ENCODE peak calls at places on chromosomes 11 and 22, in ten cellular contexts. V, J, Y, K, F, E, I, B, O and A are unnamed samples. For H3K9me3, the result is how much of the 10 kb centered on the place peaks cover.

GRCh38 chr11:79637219-79637618 is 196.4 kb upstream of the TENM4 start:
- DNase-seq in O (no peak), K (no peak), I (no peak), E (no peak), F (no peak), J (no peak), V (no peak), B (no peak), Y (no peak), A (no peak)

GRCh38 chr11:61950035-61950547 is at the start of gene BEST1:
- DNase-seq in V (peak), K (no peak), J (no peak), B (no peak), I (no peak), E (no peak), O (no peak), Y (no peak), F (no peak), A (no peak)

GRCh38 chr11:76161261-76161961 is 44.9 kb downstream of the WNT11 start:
- DNase-seq in Y (no peak), V (no peak), J (no peak), F (no peak), E (no peak), K (no peak), O (no peak), I (no peak), B (peak), A (no peak)

GRCh38 chr11:63592975-63593395 is 21.2 kb downstream of the PLAAT3 start:
- DNase-seq in B (peak), J (no peak), I (peak), E (no peak), F (no peak), Y (no peak), K (peak), O (peak), V (no peak), A (no peak)

GRCh38 chr11:131297441-131297840 is 73.0 kb upstream of the NTM start:
- DNase-seq in Y (no peak), K (no peak), F (no peak), E (no peak), I (no peak), O (no peak), V (no peak), J (no peak), B (no peak), A (no peak)

GRCh38 chr22:45483918-45484499 is 18.7 kb upstream of the FBLN1 start:
- DNase-seq in O (no peak), V (no peak), J (no peak), K (no peak), Y (no peak), E (no peak), B (no peak), I (no peak), F (no peak), A (no peak)

GRCh38 chr11:96272542-96273306 is 70.3 kb downstream of the MAML2 start:
- DNase-seq in B (peak), F (peak), E (peak), Y (no peak), V (no peak), J (peak), I (no peak), K (no peak), O (no peak), A (no peak)

GRCh38 chr22:50105529-50106100 is 15.8 kb downstream of the MOV10L1 start:
- DNase-seq in B (no peak), K (peak), E (no peak), F (peak), V (no peak), Y (no peak), I (no peak), O (no peak), J (no peak), A (no peak)

GRCh38 chr11:134752526-134752925 is 340.5 kb upstream of the B3GAT1 start:
- DNase-seq in B (no peak), J (no peak), O (peak), F (no peak), K (no peak), V (peak), E (no peak), I (no peak), Y (no peak), A (no peak)

GRCh38 chr11:61976813-61977475 is 9.5 kb upstream of the FTH1 start:
- DNase-seq in V (no peak), E (no peak), B (no peak), O (no peak), F (no peak), Y (no peak), K (no peak), I (no peak), J (no peak), A (no peak)

GRCh38 chr11:35105319-35106063 is 33.5 kb upstream of the CD44 start:
- DNase-seq in J (no peak), F (no peak), O (no peak), E (no peak), V (peak), Y (no peak), K (no peak), I (no peak), B (peak), A (no peak)

GRCh38 chr11:22634897-22635629 is 9.4 kb upstream of the FANCF start:
- DNase-seq in F (no peak), E (no peak), K (no peak), V (no peak), O (peak), I (no peak), B (peak), Y (no peak), J (no peak), A (no peak)

GRCh38 chr11:14323118-14323676 is 35.8 kb downstream of the RRAS2 start:
- DNase-seq in E (no peak), F (peak), I (no peak), B (no peak), O (no peak), J (no peak), Y (no peak), V (no peak), K (no peak), A (no peak)

GRCh38 chr11:117305145-117305544 is 10.9 kb downstream of the BACE1 start:
- DNase-seq in K (no peak), O (no peak), I (no peak), V (no peak), B (no peak), Y (no peak), F (no peak), E (no peak), J (no peak), A (no peak)

GRCh38 chr11:101446238-101446637 is 137.6 kb downstream of the TRPC6 start:
- DNase-seq in K (no peak), F (no peak), Y (no peak), E (no peak), I (no peak), V (no peak), B (peak), O (no peak), J (no peak), A (no peak)

GRCh38 chr11:8728566-8728965 is 46.0 kb downstream of the RPL27A start:
- DNase-seq in F (no peak), I (no peak), J (no peak), E (no peak), K (no peak), V (no peak), O (no peak), Y (no peak), B (peak), A (no peak)

GRCh38 chr11:123045101-123045500 is 16.8 kb downstream of the HSPA8 start:
- DNase-seq in K (no peak), B (no peak), O (no peak), F (no peak), Y (no peak), V (no peak), I (no peak), E (no peak), J (no peak), A (no peak)

GRCh38 chr11:23749762-23750430 is 747.0 kb upstream of the LUZP2 start:
- DNase-seq in E (no peak), F (no peak), J (no peak), B (peak), Y (no peak), I (no peak), V (no peak), O (no peak), K (no peak), A (no peak)

GRCh38 chr22:28116261-28116673 is 197.2 kb upstream of the PITPNB start:
- DNase-seq in O (peak), F (no peak), B (peak), J (no peak), I (no peak), V (peak), Y (no peak), K (no peak), E (peak), A (no peak)

GRCh38 chr11:63510360-63511130 is 4.7 kb downstream of the LGALS12 start:
- DNase-seq in O (no peak), V (no peak), E (no peak), I (no peak), J (peak), B (peak), Y (no peak), F (no peak), K (no peak), A (no peak)

GRCh38 chr22:46373838-46374662 is 38.5 kb downstream of the TRMU start:
- DNase-seq in V (no peak), J (no peak), Y (no peak), O (no peak), B (no peak), F (peak), E (no peak), K (no peak), I (no peak), A (no peak)

GRCh38 chr22:39498802-39499201 is 3.3 kb upstream of the MIEF1 start:
- DNase-seq in O (no peak), B (no peak), K (no peak), F (no peak), J (no peak), V (no peak), Y (no peak), I (no peak), E (no peak), A (no peak)

GRCh38 chr11:69575296-69576068 is 65.5 kb upstream of the CCND1 start:
- DNase-seq in V (peak), F (no peak), Y (no peak), K (no peak), J (no peak), O (no peak), B (no peak), E (no peak), I (no peak), A (no peak)

GRCh38 chr11:8839957-8840945 is 70.7 kb upstream of the AKIP1 start:
- DNase-seq in K (no peak), Y (no peak), B (peak), I (peak), J (peak), F (peak), V (no peak), O (peak), E (peak), A (no peak)

GRCh38 chr11:105609341-105609781 is 512 bp upstream of the GRIA4 start:
- DNase-seq in B (peak), O (peak), V (no peak), F (peak), I (peak), Y (no peak), E (no peak), K (no peak), J (no peak), A (no peak)

GRCh38 chr11:122207921-122208764 is 92.1 kb upstream of the BLID start:
- DNase-seq in Y (no peak), I (no peak), J (no peak), F (no peak), V (no peak), O (no peak), K (no peak), B (peak), E (no peak), A (no peak)

GRCh38 chr22:38238519-38239051 is 34.2 kb downstream of the TMEM184B start:
- DNase-seq in I (no peak), F (no peak), K (no peak), E (no peak), Y (no peak), J (no peak), O (no peak), B (peak), V (no peak), A (no peak)

GRCh38 chr11:123055132-123055924 is 6.6 kb downstream of the HSPA8 start:
- DNase-seq in F (no peak), E (no peak), I (no peak), Y (no peak), V (no peak), B (no peak), J (no peak), O (peak), K (no peak), A (no peak)

DNA sequence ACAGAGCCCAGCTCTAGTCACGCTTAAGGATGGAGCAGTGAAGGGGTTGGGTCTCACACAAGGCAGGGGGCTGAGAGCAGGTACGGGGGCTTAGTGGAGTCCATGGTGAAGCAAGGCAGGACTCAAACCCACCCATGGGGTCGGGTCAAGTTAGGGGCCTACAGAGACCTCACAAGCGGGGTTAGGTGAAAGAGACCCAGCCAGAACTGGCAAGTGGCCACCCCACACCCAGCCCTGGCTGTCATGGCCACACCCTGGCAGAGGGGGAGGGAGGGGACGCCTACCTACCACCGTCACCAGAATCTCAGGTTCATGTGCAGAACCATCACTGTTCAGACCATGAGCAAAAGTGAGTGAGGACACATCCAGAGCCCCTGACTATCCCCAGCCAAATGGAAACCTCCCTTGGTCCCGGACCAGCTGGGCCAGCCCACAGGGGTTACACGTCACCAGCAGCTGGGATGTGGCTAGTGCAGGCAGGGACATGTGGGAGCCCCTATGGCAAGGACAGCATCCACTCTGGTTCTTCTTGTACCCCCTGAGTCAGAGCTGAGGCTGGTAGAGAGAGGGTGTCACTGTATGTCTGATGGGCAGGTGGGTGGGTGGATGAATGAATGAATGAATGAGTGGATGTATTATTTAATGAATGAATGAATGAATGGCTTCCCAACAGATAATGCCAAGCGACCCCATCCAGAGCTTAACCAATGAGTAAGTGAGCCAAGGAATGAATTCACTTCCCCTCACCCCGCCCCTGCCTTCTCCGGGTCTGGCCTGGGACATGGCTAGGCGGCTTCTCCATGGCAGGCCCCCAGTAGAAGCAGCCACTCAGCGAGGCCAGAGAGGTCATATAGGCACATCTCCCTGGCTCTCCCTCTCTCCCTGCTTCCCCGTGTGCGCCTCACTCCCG is 681.6 kb downstream of the TBC1D22A start:
- DNase-seq in F (no peak), B (no peak), E (no peak), O (no peak), I (no peak), V (no peak), J (no peak), Y (no peak), K (no peak), A (no peak)
- H3K9me3 ChIP-seq in F (under half), B (under half), E (under half), O (half or more), I (under half), V (under half), J (under half), Y (under half), K (under half), A (under half)

GRCh38 chr11:97657852-97658251 is 1268.0 kb downstream of the JRKL start:
- DNase-seq in J (no peak), O (no peak), F (no peak), I (no peak), K (no peak), B (no peak), V (no peak), E (no peak), Y (no peak), A (no peak)
- H3K9me3 ChIP-seq in J (under half), O (under half), F (under half), I (under half), K (under half), B (under half), V (under half), E (under half), Y (under half), A (under half)

GRCh38 chr11:2489103-2489502 is 44.3 kb downstream of the KCNQ1 start:
- DNase-seq in I (no peak), B (no peak), O (no peak), Y (no peak), F (no peak), E (no peak), K (no peak), V (no peak), J (no peak), A (no peak)
- H3K9me3 ChIP-seq in I (under half), B (under half), O (under half), Y (under half), F (under half), E (under half), K (under half), V (under half), J (under half), A (under half)

GRCh38 chr11:70671083-70671482 is 272.8 kb downstream of the CTTN start:
- DNase-seq in I (no peak), Y (no peak), V (no peak), O (peak), F (no peak), K (no peak), E (no peak), B (no peak), J (no peak), A (no peak)

GRCh38 chr11:70670684-70671034 is 272.3 kb downstream of the CTTN start:
- DNase-seq in B (no peak), E (no peak), K (no peak), I (no peak), Y (no peak), V (no peak), F (no peak), J (no peak), O (no peak), A (no peak)

GRCh38 chr11:70669281-70669680 is 271.0 kb downstream of the CTTN start:
- DNase-seq in F (no peak), Y (no peak), O (no peak), B (no peak), J (no peak), I (no peak), E (no peak), V (no peak), K (no peak), A (no peak)

GRCh38 chr11:70671611-70672010 is 273.3 kb downstream of the CTTN start:
- DNase-seq in B (no peak), Y (no peak), F (no peak), I (no peak), J (no peak), E (no peak), K (no peak), V (no peak), O (no peak), A (no peak)

GRCh38 chr11:70669871-70670683 is 271.7 kb downstream of the CTTN start:
- DNase-seq in K (no peak), V (no peak), J (no peak), E (no peak), O (peak), B (no peak), F (no peak), I (no peak), Y (no peak), A (no peak)
- H3K9me3 ChIP-seq in K (under half), V (under half), J (under half), E (under half), O (under half), B (under half), F (under half), I (under half), Y (under half), A (under half)